ENCODE peak calls at places on chromosomes 6 and 20, in four cellular contexts. One of them, this sample, is unnamed. For H3K9me2, the result is how much of the 10 kb centered on the place peaks cover.

GRCh38 chr6:131651782-131652181 is 14.7 kb downstream of the ENPP3 start:
- DNase-seq in PC-3: peak
- DNase-seq in HCT116: no peak
- DNase-seq in Karpas-422: no peak
- DNase-seq in this sample: no peak

GRCh38 chr6:124517339-124517738 is 444.9 kb upstream of the RNF217 start:
- DNase-seq in HCT116: no peak
- DNase-seq in PC-3: no peak
- DNase-seq in Karpas-422: no peak
- DNase-seq in this sample: no peak

GRCh38 chr6:6758915-6759654 is 170.6 kb downstream of the LY86 start:
- DNase-seq in Karpas-422: peak
- DNase-seq in PC-3: peak
- DNase-seq in HCT116: peak
- DNase-seq in this sample: peak

GRCh38 chr6:143034689-143035334 is 25.9 kb upstream of the AIG1 start:
- DNase-seq in Karpas-422: no peak
- DNase-seq in HCT116: no peak
- DNase-seq in PC-3: peak
- DNase-seq in this sample: no peak

GRCh38 chr6:100472674-100473073 is 8.0 kb upstream of the SIM1 start:
- DNase-seq in Karpas-422: no peak
- DNase-seq in PC-3: peak
- DNase-seq in HCT116: no peak
- DNase-seq in this sample: peak

GRCh38 chr20:945841-946240 is 29.7 kb upstream of the ANGPT4 start:
- DNase-seq in HCT116: no peak
- DNase-seq in PC-3: no peak
- DNase-seq in Karpas-422: no peak
- DNase-seq in this sample: no peak

GRCh38 chr6:137165375-137166246 is 7.8 kb downstream of the IL22RA2 start:
- DNase-seq in HCT116: peak
- DNase-seq in PC-3: peak
- DNase-seq in Karpas-422: peak
- DNase-seq in this sample: peak

GRCh38 chr6:165487950-165488349 is 175.1 kb downstream of the PDE10A start:
- DNase-seq in PC-3: peak
- DNase-seq in HCT116: no peak
- DNase-seq in Karpas-422: no peak
- DNase-seq in this sample: no peak

GRCh38 chr6:76702187-76702586 is 629.7 kb upstream of the IMPG1 start:
- DNase-seq in PC-3: no peak
- DNase-seq in Karpas-422: no peak
- DNase-seq in HCT116: no peak
- DNase-seq in this sample: peak

GRCh38 chr6:163427498-163428254 is 13.2 kb downstream of the QKI start:
- DNase-seq in PC-3: peak
- DNase-seq in HCT116: peak
- DNase-seq in Karpas-422: peak
- DNase-seq in this sample: peak

GRCh38 chr6:38141716-38142115 is 322.2 kb downstream of the ZFAND3 start:
- DNase-seq in PC-3: no peak
- DNase-seq in HCT116: no peak
- DNase-seq in Karpas-422: no peak
- DNase-seq in this sample: no peak

GRCh38 chr20:25061103-25061799 is 3.3 kb upstream of the ACSS1 start:
- DNase-seq in HCT116: no peak
- DNase-seq in PC-3: no peak
- DNase-seq in Karpas-422: no peak
- DNase-seq in this sample: no peak

GRCh38 chr6:116579143-116579542 is 7.8 kb downstream of the RWDD1 start:
- DNase-seq in PC-3: no peak
- DNase-seq in HCT116: no peak
- DNase-seq in Karpas-422: no peak
- DNase-seq in this sample: peak

GRCh38 chr6:106444777-106445507 is 84.4 kb downstream of the CRYBG1 start:
- DNase-seq in HCT116: peak
- DNase-seq in PC-3: peak
- DNase-seq in Karpas-422: peak
- DNase-seq in this sample: peak

GRCh38 chr6:45710304-45710821 is 305.3 kb downstream of the CLIC5 start:
- DNase-seq in HCT116: no peak
- DNase-seq in PC-3: peak
- DNase-seq in Karpas-422: no peak
- DNase-seq in this sample: peak

GRCh38 chr6:68958327-68958726 is 323.2 kb downstream of the ADGRB3 start:
- DNase-seq in Karpas-422: no peak
- DNase-seq in PC-3: peak
- DNase-seq in HCT116: no peak
- DNase-seq in this sample: peak

GRCh38 chr6:111997078-111997862 is 56.6 kb upstream of the CCN6 start:
- DNase-seq in PC-3: peak
- DNase-seq in Karpas-422: peak
- DNase-seq in HCT116: peak
- DNase-seq in this sample: peak

GRCh38 chr6:2733324-2733723 is 17.4 kb downstream of the MYLK4 start:
- DNase-seq in HCT116: no peak
- DNase-seq in Karpas-422: peak
- DNase-seq in PC-3: no peak
- DNase-seq in this sample: peak

GRCh38 chr6:157707576-157707975 is 115.5 kb upstream of the SNX9 start:
- DNase-seq in PC-3: no peak
- DNase-seq in Karpas-422: no peak
- DNase-seq in HCT116: no peak
- DNase-seq in this sample: no peak

GRCh38 chr6:47335456-47335855 is 25.8 kb upstream of the TNFRSF21 start:
- DNase-seq in HCT116: no peak
- DNase-seq in PC-3: no peak
- DNase-seq in Karpas-422: peak
- DNase-seq in this sample: no peak

GRCh38 chr20:910840-911770 is 5.0 kb downstream of the ANGPT4 start:
- DNase-seq in PC-3: no peak
- DNase-seq in Karpas-422: no peak
- DNase-seq in HCT116: no peak
- DNase-seq in this sample: peak

GRCh38 chr20:20364016-20364746 is 3.7 kb upstream of the INSM1 start:
- DNase-seq in Karpas-422: no peak
- DNase-seq in HCT116: no peak
- DNase-seq in PC-3: no peak
- DNase-seq in this sample: no peak

GRCh38 chr6:158958504-158959386 is 41.3 kb downstream of the RSPH3 start:
- DNase-seq in HCT116: no peak
- DNase-seq in PC-3: no peak
- DNase-seq in Karpas-422: peak
- DNase-seq in this sample: no peak

DNA sequence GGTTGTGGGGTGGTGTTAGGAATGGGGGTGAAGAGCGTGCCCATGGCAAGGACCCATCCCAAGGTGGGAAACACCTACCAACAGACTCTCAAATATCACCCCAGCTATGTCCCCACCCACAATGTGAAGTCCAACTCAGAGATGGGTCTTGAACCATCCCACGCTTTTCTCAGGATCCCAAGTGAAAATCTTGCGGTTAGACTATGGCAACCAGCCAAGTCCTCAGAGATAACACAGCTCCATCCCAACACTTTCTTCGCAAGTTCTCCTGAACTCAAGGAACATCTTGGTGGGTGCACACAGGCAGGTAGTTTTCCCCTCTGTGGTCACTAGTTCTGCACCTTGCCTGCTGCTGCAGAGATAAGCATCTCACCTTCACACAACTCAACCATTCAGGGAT is 116.0 kb downstream of the CDC5L start:
- DNase-seq in PC-3: no peak
- DNase-seq in Karpas-422: no peak
- DNase-seq in HCT116: no peak
- DNase-seq in this sample: no peak
- H3K9me2 ChIP-seq in PC-3: under half
- H3K9me2 ChIP-seq in Karpas-422: under half
- H3K9me2 ChIP-seq in HCT116: under half
- H3K9me2 ChIP-seq in this sample: under half

GRCh38 chr20:63130654-63131577 is 85.0 kb downstream of the YTHDF1 start:
- DNase-seq in HCT116: no peak
- DNase-seq in Karpas-422: no peak
- DNase-seq in PC-3: no peak
- DNase-seq in this sample: no peak
- H3K4me3 ChIP-seq in HCT116: no peak
- H3K4me3 ChIP-seq in Karpas-422: no peak
- H3K4me3 ChIP-seq in PC-3: no peak
- H3K4me3 ChIP-seq in this sample: no peak

DNA sequence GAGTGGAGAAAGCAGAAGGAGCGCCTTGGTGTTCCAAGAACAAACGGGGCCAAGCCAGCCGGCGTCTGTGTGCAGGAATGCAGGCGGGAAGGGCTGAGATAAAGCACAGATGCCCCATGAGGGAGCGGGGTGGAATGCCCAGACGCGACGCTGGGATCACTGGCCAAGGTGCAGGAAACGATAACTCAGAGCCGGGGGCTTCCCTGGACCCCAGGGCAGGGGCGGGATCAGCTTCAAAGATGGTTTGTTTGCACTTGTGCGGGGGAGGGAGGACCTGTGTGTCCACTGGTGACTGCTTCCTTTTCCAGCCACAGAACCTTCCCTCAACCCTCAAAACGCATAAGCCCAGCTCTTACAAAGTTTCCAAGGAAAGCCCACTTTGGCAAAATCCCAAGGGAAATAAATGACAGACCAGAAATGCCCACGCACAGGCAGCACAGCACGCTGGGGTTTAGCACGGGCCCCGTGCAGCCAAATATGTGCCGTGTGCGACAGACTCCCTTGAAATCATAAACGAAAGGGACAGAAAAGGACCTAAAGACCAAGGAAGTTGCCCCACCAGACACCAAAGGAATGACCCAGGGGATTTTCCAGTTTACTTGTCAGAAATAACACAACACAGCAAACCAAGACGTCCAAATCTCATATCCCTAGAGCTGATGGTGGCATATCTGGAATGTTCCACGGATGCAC is 113.9 kb downstream of the NFATC2 start:
- DNase-seq in HCT116: no peak
- DNase-seq in PC-3: no peak
- DNase-seq in Karpas-422: no peak
- DNase-seq in this sample: peak
- H3K9ac ChIP-seq in HCT116: no peak
- H3K9ac ChIP-seq in PC-3: no peak
- H3K9ac ChIP-seq in Karpas-422: no peak
- H3K9ac ChIP-seq in this sample: no peak

DNA sequence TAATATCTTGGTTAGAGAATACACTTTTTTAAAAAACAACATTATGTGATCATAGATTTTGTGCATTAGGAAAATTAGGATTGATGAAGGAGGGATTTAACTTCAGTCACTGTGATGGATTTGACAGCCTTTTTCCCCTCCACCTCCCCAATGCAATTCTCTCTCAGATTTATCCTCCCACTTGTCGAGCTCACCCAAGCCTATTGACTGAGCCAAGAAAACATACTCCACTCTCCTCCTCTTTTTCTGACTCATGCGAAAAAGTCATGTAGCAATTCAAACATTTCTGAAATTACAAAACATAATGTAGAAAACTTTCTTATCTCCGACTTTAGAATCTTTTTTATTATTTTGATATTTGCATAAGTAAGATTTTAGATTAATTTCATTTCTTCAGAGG is 24.1 kb downstream of the KLHL32 start:
- DNase-seq in HCT116: no peak
- DNase-seq in PC-3: no peak
- DNase-seq in Karpas-422: no peak
- DNase-seq in this sample: peak
- H3K9me2 ChIP-seq in HCT116: under half
- H3K9me2 ChIP-seq in PC-3: under half
- H3K9me2 ChIP-seq in Karpas-422: under half
- H3K9me2 ChIP-seq in this sample: under half

DNA sequence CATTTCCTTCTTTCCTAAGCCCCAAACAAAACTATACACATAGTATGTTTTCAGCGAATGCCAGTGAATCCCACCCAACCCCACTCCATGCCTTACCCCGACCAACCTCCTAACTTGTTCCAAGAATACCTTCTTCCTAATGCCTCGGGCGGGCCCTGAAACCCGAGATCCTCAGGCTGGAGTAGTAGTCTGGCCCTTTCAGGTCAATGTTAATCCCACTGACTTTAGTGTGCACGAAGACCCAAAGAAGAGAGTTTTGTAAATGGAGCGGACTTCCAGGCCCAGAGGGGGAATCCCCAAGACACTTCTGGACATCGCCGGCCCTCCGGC is 394 bp downstream of the YIPF3 start:
- DNase-seq in HCT116: no peak
- DNase-seq in Karpas-422: no peak
- DNase-seq in PC-3: no peak
- DNase-seq in this sample: no peak
- H3K4me3 ChIP-seq in HCT116: peak
- H3K4me3 ChIP-seq in Karpas-422: peak
- H3K4me3 ChIP-seq in PC-3: peak
- H3K4me3 ChIP-seq in this sample: peak

GRCh38 chr6:85462673-85463072 is 12.8 kb downstream of the NT5E start:
- DNase-seq in Karpas-422: no peak
- DNase-seq in HCT116: no peak
- DNase-seq in PC-3: no peak
- DNase-seq in this sample: no peak

GRCh38 chr6:85463621-85464259 is 13.9 kb downstream of the NT5E start:
- DNase-seq in PC-3: no peak
- DNase-seq in HCT116: no peak
- DNase-seq in Karpas-422: no peak
- DNase-seq in this sample: no peak

GRCh38 chr6:85464722-85465150 is 14.9 kb downstream of the NT5E start:
- DNase-seq in HCT116: peak
- DNase-seq in Karpas-422: no peak
- DNase-seq in PC-3: peak
- DNase-seq in this sample: peak

GRCh38 chr6:85465762-85466161 is 15.9 kb downstream of the NT5E start:
- DNase-seq in HCT116: no peak
- DNase-seq in PC-3: no peak
- DNase-seq in Karpas-422: no peak
- DNase-seq in this sample: no peak

DNA sequence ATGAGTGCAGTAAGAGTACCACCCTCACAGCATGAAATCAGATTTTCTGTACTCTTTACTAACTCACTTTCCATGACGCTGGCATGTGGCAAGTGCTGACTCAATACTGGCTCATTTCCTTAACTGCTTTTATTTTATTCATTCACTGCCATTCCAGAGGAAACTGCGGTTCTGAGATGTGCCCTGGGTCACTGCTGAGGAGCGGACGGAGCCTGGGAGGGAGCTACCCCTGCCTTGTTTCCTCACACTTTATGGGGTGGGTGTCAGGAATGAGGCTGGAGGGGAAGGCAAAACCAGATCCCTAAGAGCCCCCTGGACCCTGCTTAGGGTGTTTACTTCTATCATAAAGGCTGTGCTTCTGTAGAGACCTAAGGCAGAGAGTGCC is 14.4 kb downstream of the NT5E start:
- DNase-seq in HCT116: peak
- DNase-seq in Karpas-422: no peak
- DNase-seq in PC-3: peak
- DNase-seq in this sample: peak
- H3K9ac ChIP-seq in HCT116: peak
- H3K9ac ChIP-seq in Karpas-422: no peak
- H3K9ac ChIP-seq in PC-3: peak
- H3K9ac ChIP-seq in this sample: peak

This sample was measured in GM23248.